ENCODE peak calls at places on chromosome 6, in six cellular contexts. O is NT2/D1, W is GM12878, C is HCT116, J is HepG2, X is H1. K is an unnamed sample.
A peak's percentile ranks its signal among the peaks of the same experiment; 100 is the strongest.

GRCh38 chr6:151044465-151045441 is 179.3 kb downstream of the MTHFD1L start:
- DNase-seq in O (no peak), W (no peak), C (peak; percentile 82), J (peak; percentile 93), X (no peak), K (no peak)

GRCh38 chr6:33820243-33820642 is 16.4 kb upstream of the MLN start:
- DNase-seq in O (no peak), W (no peak), C (no peak), J (no peak), X (no peak), K (no peak)

GRCh38 chr6:56593801-56594318 is 48.8 kb downstream of the DST start:
- DNase-seq in O (no peak), W (peak; percentile 93), C (no peak), J (no peak), X (no peak), K (no peak)

GRCh38 chr6:109039795-109040194 is 54.9 kb downstream of the SESN1 start:
- DNase-seq in O (no peak), W (no peak), C (no peak), J (no peak), X (no peak), K (no peak)

GRCh38 chr6:86355271-86355670 is 582.1 kb upstream of the HTR1E start:
- DNase-seq in O (no peak), W (no peak), C (no peak), J (no peak), X (no peak), K (no peak)

GRCh38 chr6:13238017-13238416 is 90.3 kb downstream of the TBC1D7 start:
- DNase-seq in O (no peak), W (no peak), C (no peak), J (no peak), X (no peak), K (no peak)

GRCh38 chr6:96939019-96939805 is 14.7 kb downstream of the KLHL32 start:
- DNase-seq in O (no peak), W (no peak), C (peak; percentile 67), J (no peak), X (no peak), K (no peak)

GRCh38 chr6:56046576-56046975 is 171.2 kb upstream of the BMP5 start:
- DNase-seq in O (no peak), W (no peak), C (no peak), J (no peak), X (no peak), K (no peak)

GRCh38 chr6:134372603-134373281 is 54.8 kb upstream of the SGK1 start:
- DNase-seq in O (no peak), W (no peak), C (no peak), J (no peak), X (no peak), K (no peak)
- TF ChIP-seq ZNF274 in O (no peak), W (no peak), C (no peak), J (no peak), X (no peak), K (no peak)

GRCh38 chr6:89692256-89692655 is 53.7 kb upstream of the LYRM2 start:
- DNase-seq in O (no peak), W (no peak), C (no peak), J (no peak), X (no peak), K (no peak)

GRCh38 chr6:89690944-89691324 is 52.4 kb upstream of the LYRM2 start:
- DNase-seq in O (peak; percentile 52), W (no peak), C (no peak), J (no peak), X (no peak), K (no peak)

GRCh38 chr6:89693207-89693606 is 54.7 kb upstream of the LYRM2 start:
- DNase-seq in O (no peak), W (no peak), C (no peak), J (no peak), X (no peak), K (no peak)

GRCh38 chr6:89694428-89694827 is 55.9 kb upstream of the LYRM2 start:
- DNase-seq in O (no peak), W (no peak), C (no peak), J (no peak), X (no peak), K (no peak)

GRCh38 chr6:89695667-89696066 is 57.1 kb upstream of the LYRM2 start:
- DNase-seq in O (no peak), W (no peak), C (no peak), J (no peak), X (no peak), K (no peak)
- TF ChIP-seq ZNF274 in O (no peak), W (no peak), C (no peak), J (no peak), X (no peak), K (no peak)

DNA sequence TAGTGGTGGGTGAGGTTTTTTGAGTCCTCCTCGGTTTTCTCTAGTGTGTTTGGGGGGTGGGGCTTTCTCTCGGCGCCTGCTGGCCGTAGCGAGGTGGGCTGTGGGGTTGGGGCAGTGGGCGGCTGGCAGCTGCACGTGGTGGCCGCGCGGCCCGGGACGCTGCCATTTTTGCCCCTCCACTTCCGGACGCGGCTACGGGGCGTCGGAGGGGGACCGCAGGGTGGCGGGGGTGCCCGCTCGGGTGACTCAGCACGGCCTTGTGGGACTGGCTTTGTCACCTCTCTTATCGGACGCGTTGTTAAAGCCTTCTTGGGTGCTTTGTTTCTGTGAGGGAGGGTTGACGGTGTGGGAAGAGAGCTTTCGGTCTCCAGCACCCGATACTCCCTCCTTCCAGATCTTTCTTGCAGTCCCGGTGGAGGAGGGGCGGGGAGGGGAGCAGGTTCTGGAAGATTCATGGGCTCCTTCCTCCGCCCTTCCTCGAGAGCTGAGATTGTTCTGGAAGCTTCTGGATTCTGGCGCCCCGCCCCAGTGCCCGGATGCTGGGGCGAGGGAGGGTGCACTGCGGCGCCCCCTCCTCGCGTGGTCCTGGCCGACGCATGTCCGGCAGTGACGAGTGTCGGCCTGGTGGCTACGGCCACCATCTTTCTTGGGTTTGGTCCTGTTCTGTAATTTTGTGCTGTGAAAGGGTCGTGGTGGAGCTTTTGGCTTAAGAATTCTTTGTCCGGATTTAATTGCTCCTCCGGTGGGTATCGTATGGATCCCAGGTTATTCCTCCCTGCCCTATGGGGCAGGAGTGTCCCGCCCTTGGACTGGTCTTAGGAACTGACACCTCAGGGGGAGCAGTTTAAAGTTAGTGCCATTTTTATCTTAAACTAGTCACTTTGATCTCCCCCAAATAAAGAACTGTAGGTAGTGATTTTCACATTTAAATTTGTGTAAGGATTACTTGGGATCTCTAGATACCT is 719 bp downstream of the HSP90AB1 start:
- DNase-seq in O (no peak), W (no peak), C (no peak), J (peak; percentile 36), X (no peak), K (peak; percentile 86)
- TF ChIP-seq ZNF274 in O (no peak), W (no peak), C (no peak), J (peak; percentile 70), X (no peak), K (peak; percentile 47)

GRCh38 chr6:106114492-106114891 is 28.4 kb downstream of the PRDM1 start:
- DNase-seq in O (no peak), W (peak; percentile 62), C (no peak), J (no peak), X (no peak), K (no peak)
- TF ChIP-seq ZNF274 in O (no peak), W (no peak), C (no peak), J (no peak), X (no peak), K (no peak)